ENCODE peak calls at places on chromosomes 2 and 18, in five cellular contexts. W, X, L, M and Q are unnamed samples.

GRCh38 chr2:149040451-149040850 is 2.0 kb downstream of the LYPD6B start:
- DNase-seq in W (peak), X (no peak), L (peak), M (no peak), Q (no peak)

GRCh38 chr2:55916473-55917049 is 7.0 kb downstream of the EFEMP1 start:
- DNase-seq in W (no peak), X (no peak), L (no peak), M (no peak), Q (no peak)

GRCh38 chr18:11741505-11742145 is 52.6 kb downstream of the GNAL start:
- DNase-seq in W (no peak), X (no peak), L (no peak), M (no peak), Q (no peak)

GRCh38 chr2:225091336-225091735 is 49.1 kb upstream of the DOCK10 start:
- DNase-seq in W (no peak), X (peak), L (no peak), M (no peak), Q (no peak)

GRCh38 chr2:3728104-3729054 is 25.0 kb downstream of the DCDC2C start:
- DNase-seq in W (no peak), X (peak), L (no peak), M (no peak), Q (no peak)

GRCh38 chr2:6954586-6954985 is 37.4 kb downstream of the RNF144A start:
- DNase-seq in W (no peak), X (no peak), L (no peak), M (no peak), Q (no peak)

GRCh38 chr2:70505613-70506391 is 47.8 kb downstream of the TGFA start:
- DNase-seq in W (no peak), X (no peak), L (no peak), M (no peak), Q (no peak)

GRCh38 chr2:101273045-101273444 is 20.4 kb downstream of the CNOT11 start:
- DNase-seq in W (no peak), X (no peak), L (no peak), M (no peak), Q (no peak)

GRCh38 chr2:9658972-9659371 is 28.2 kb upstream of the YWHAQ start:
- DNase-seq in W (no peak), X (no peak), L (no peak), M (peak), Q (no peak)

GRCh38 chr2:96528680-96529375 is 7.7 kb upstream of the ARID5A start:
- DNase-seq in W (peak), X (no peak), L (no peak), M (no peak), Q (no peak)

GRCh38 chr2:111950241-111950640 is 51.8 kb downstream of the MERTK start:
- DNase-seq in W (no peak), X (no peak), L (no peak), M (no peak), Q (no peak)

GRCh38 chr2:75047189-75047812 is 88.9 kb downstream of the POLE4 start:
- DNase-seq in W (no peak), X (peak), L (no peak), M (no peak), Q (no peak)

GRCh38 chr2:6973895-6974545 is 56.8 kb downstream of the RNF144A start:
- DNase-seq in W (no peak), X (no peak), L (no peak), M (no peak), Q (no peak)